ENCODE peak calls at places on chromosome X, in nine cellular contexts. Q, Y, F, V, K, X, Z, H and R are unnamed samples.

GRCh38 chrX:114675365-114675764 is 91.5 kb downstream of the HTR2C start:
- DNase-seq in Q (no peak), Y (no peak), F (no peak), V (no peak), K (no peak), X (peak; percentile 21), Z (no peak), H (peak; percentile 42), R (no peak)

GRCh38 chrX:9609987-9610386 is 145.1 kb downstream of the TBL1X start:
- DNase-seq in Q (no peak), Y (no peak), F (no peak), V (no peak), K (no peak), X (no peak), Z (no peak), H (no peak), R (no peak)

GRCh38 chrX:123814343-123814742 is 45.5 kb upstream of the XIAP start:
- DNase-seq in Q (no peak), Y (no peak), F (no peak), V (no peak), K (no peak), X (no peak), Z (no peak), H (no peak), R (no peak)

GRCh38 chrX:73447311-73447794 is 500 bp downstream of the CDX4 start:
- DNase-seq in Q (no peak), Y (no peak), F (no peak), V (no peak), K (no peak), X (no peak), Z (no peak), H (no peak), R (no peak)

GRCh38 chrX:93419642-93420041 is 253.7 kb downstream of the NAP1L3 start:
- DNase-seq in Q (no peak), Y (no peak), F (no peak), V (no peak), K (no peak), X (no peak), Z (no peak), H (no peak), R (no peak)

GRCh38 chrX:86148024-86148511 is at the start of gene DACH2:
- DNase-seq in Q (peak; percentile 0), Y (peak; percentile 47), F (no peak), V (peak; percentile 81), K (peak; percentile 53), X (peak; percentile 81), Z (no peak), H (peak; percentile 66), R (peak; percentile 71)

GRCh38 chrX:50889582-50889981 is 21.0 kb upstream of the BMP15 start:
- DNase-seq in Q (no peak), Y (no peak), F (no peak), V (no peak), K (no peak), X (no peak), Z (no peak), H (no peak), R (no peak)

GRCh38 chrX:15738686-15739016 is 581 bp downstream of the CA5B start:
- DNase-seq in Q (no peak), Y (no peak), F (no peak), V (no peak), K (no peak), X (no peak), Z (no peak), H (no peak), R (no peak)

GRCh38 chrX:153580700-153581386 is 18.1 kb downstream of the CCNQ start:
- DNase-seq in Q (peak; percentile 22), Y (no peak), F (no peak), V (no peak), K (no peak), X (no peak), Z (no peak), H (no peak), R (peak; percentile 14)

GRCh38 chrX:81957318-81957717 is 755.4 kb downstream of the SH3BGRL start:
- DNase-seq in Q (no peak), Y (no peak), F (no peak), V (no peak), K (no peak), X (peak; percentile 0), Z (no peak), H (no peak), R (no peak)

GRCh38 chrX:117957128-117957527 is 159.5 kb downstream of the KLHL13 start:
- DNase-seq in Q (no peak), Y (no peak), F (no peak), V (peak; percentile 4), K (no peak), X (no peak), Z (no peak), H (peak; percentile 37), R (no peak)

GRCh38 chrX:150416469-150416868 is 53.4 kb downstream of the MAMLD1 start:
- DNase-seq in Q (no peak), Y (no peak), F (no peak), V (no peak), K (no peak), X (no peak), Z (no peak), H (no peak), R (no peak)

GRCh38 chrX:47831788-47832187 is 4.9 kb upstream of the ZNF81 start:
- DNase-seq in Q (peak; percentile 47), Y (no peak), F (peak; percentile 29), V (peak; percentile 34), K (peak; percentile 58), X (peak; percentile 41), Z (no peak), H (peak; percentile 36), R (peak; percentile 38)

GRCh38 chrX:111511477-111511876 is at the start of gene SERTM2:
- DNase-seq in Q (no peak), Y (no peak), F (peak; percentile 43), V (no peak), K (no peak), X (peak; percentile 60), Z (no peak), H (no peak), R (no peak)

GRCh38 chrX:135437867-135438733 is 16.4 kb downstream of the SMIM10L2A start:
- DNase-seq in Q (no peak), Y (no peak), F (no peak), V (no peak), K (no peak), X (no peak), Z (no peak), H (no peak), R (peak; percentile 15)

GRCh38 chrX:39759526-39760224 is 338.1 kb downstream of the BCOR start:
- DNase-seq in Q (no peak), Y (no peak), F (peak; percentile 13), V (peak; percentile 61), K (peak; percentile 20), X (peak; percentile 92), Z (no peak), H (peak; percentile 72), R (peak; percentile 80)

GRCh38 chrX:130746709-130747347 is 156.2 kb downstream of the ENOX2 start:
- DNase-seq in Q (no peak), Y (no peak), F (no peak), V (no peak), K (no peak), X (peak; percentile 19), Z (no peak), H (peak; percentile 29), R (no peak)

GRCh38 chrX:47578692-47579091 is 3.5 kb upstream of the TIMP1 start:
- DNase-seq in Q (no peak), Y (no peak), F (no peak), V (no peak), K (no peak), X (no peak), Z (no peak), H (no peak), R (no peak)

GRCh38 chrX:150530821-150531220 is 37.6 kb upstream of the MTM1 start:
- DNase-seq in Q (no peak), Y (no peak), F (no peak), V (no peak), K (no peak), X (no peak), Z (no peak), H (no peak), R (no peak)

GRCh38 chrX:40105016-40105790 is 7.4 kb upstream of the BCOR start:
- DNase-seq in Q (no peak), Y (no peak), F (peak; percentile 25), V (peak; percentile 48), K (peak; percentile 19), X (peak; percentile 52), Z (no peak), H (peak; percentile 59), R (no peak)

GRCh38 chrX:154695913-154696312 is 42.5 kb upstream of the CTAG2 start:
- DNase-seq in Q (no peak), Y (no peak), F (no peak), V (no peak), K (no peak), X (peak; percentile 10), Z (no peak), H (no peak), R (no peak)

GRCh38 chrX:18992829-18993228 is 8.9 kb upstream of the PHKA2 start:
- DNase-seq in Q (no peak), Y (no peak), F (no peak), V (no peak), K (no peak), X (no peak), Z (no peak), H (no peak), R (peak; percentile 35)

GRCh38 chrX:72735561-72735960 is 21.5 kb upstream of the PHKA1 start:
- DNase-seq in Q (no peak), Y (no peak), F (no peak), V (no peak), K (no peak), X (peak; percentile 8), Z (no peak), H (no peak), R (no peak)

GRCh38 chrX:131262738-131263679 is 26.1 kb downstream of the IGSF1 start:
- DNase-seq in Q (peak; percentile 4), Y (no peak), F (peak; percentile 18), V (no peak), K (no peak), X (no peak), Z (no peak), H (no peak), R (peak; percentile 51)

GRCh38 chrX:113947548-113947947 is 636.3 kb upstream of the HTR2C start:
- DNase-seq in Q (peak; percentile 0), Y (no peak), F (peak; percentile 8), V (no peak), K (no peak), X (no peak), Z (no peak), H (no peak), R (peak; percentile 1)

GRCh38 chrX:135324463-135324862 is 15.2 kb downstream of the ETDC start:
- DNase-seq in Q (no peak), Y (no peak), F (no peak), V (no peak), K (no peak), X (no peak), Z (no peak), H (no peak), R (no peak)

GRCh38 chrX:47561653-47562151 is 697 bp downstream of the ARAF start:
- DNase-seq in Q (no peak), Y (no peak), F (no peak), V (peak; percentile 8), K (no peak), X (no peak), Z (no peak), H (no peak), R (no peak)

GRCh38 chrX:56226980-56227379 is 5.2 kb upstream of the KLF8 start:
- DNase-seq in Q (no peak), Y (no peak), F (no peak), V (no peak), K (no peak), X (no peak), Z (no peak), H (no peak), R (no peak)

GRCh38 chrX:55489315-55490009 is at the start of gene USP51:
- DNase-seq in Q (peak; percentile 51), Y (peak; percentile 22), F (peak; percentile 10), V (peak; percentile 50), K (peak; percentile 52), X (peak; percentile 65), Z (no peak), H (peak; percentile 60), R (peak; percentile 5)

GRCh38 chrX:65598559-65599147 is 64.1 kb upstream of the LAS1L start:
- DNase-seq in Q (no peak), Y (no peak), F (no peak), V (no peak), K (no peak), X (no peak), Z (no peak), H (no peak), R (no peak)

GRCh38 chrX:17291998-17292658 is 82.9 kb upstream of the NHS start:
- DNase-seq in Q (no peak), Y (no peak), F (no peak), V (no peak), K (no peak), X (peak; percentile 24), Z (no peak), H (peak; percentile 12), R (no peak)